ENCODE peak calls at places on chromosome 13, in seven cellular contexts. Y is neuronal stem cell, U is mesendoderm, O is H9, G is IMR-90, X is H1, B is trophoblast cell. A is an unnamed sample.

GRCh38 chr13:65660696-65661095 is 1569.4 kb downstream of the PCDH9 start:
- DNase-seq in Y (no peak), U (no peak), O (no peak), G (peak; percentile 22), X (no peak), B (no peak), A (no peak)

GRCh38 chr13:68715651-68716050 is 1392.0 kb upstream of the ATXN8OS start:
- DNase-seq in Y (no peak), U (no peak), O (no peak), G (no peak), X (no peak), B (no peak), A (no peak)

GRCh38 chr13:103436057-103436654 is 369.9 kb upstream of the SLC10A2 start:
- DNase-seq in Y (no peak), U (peak; percentile 40), O (peak; percentile 43), G (no peak), X (peak; percentile 62), B (no peak), A (no peak)

GRCh38 chr13:66794340-66795031 is 435.6 kb downstream of the PCDH9 start:
- DNase-seq in Y (no peak), U (no peak), O (no peak), G (no peak), X (no peak), B (no peak), A (no peak)

GRCh38 chr13:43848250-43848649 is 31.3 kb downstream of the CCDC122 start:
- DNase-seq in Y (no peak), U (no peak), O (no peak), G (peak; percentile 71), X (no peak), B (peak; percentile 62), A (peak; percentile 71)

GRCh38 chr13:54124700-54125099 is 1096.1 kb downstream of the OLFM4 start:
- DNase-seq in Y (no peak), U (no peak), O (no peak), G (no peak), X (no peak), B (peak; percentile 42), A (peak; percentile 20)

GRCh38 chr13:85141425-85141824 is 657.8 kb downstream of the SLITRK6 start:
- DNase-seq in Y (no peak), U (no peak), O (no peak), G (no peak), X (no peak), B (no peak), A (no peak)

GRCh38 chr13:56561327-56561726 is 579.4 kb upstream of the PRR20A start:
- DNase-seq in Y (no peak), U (peak; percentile 30), O (no peak), G (no peak), X (no peak), B (peak; percentile 37), A (no peak)

GRCh38 chr13:98507060-98507797 is 69.7 kb downstream of the STK24 start:
- DNase-seq in Y (no peak), U (peak; percentile 97), O (no peak), G (no peak), X (no peak), B (peak; percentile 92), A (peak; percentile 55)

GRCh38 chr13:54614729-54615128 is 1586.1 kb downstream of the OLFM4 start:
- DNase-seq in Y (no peak), U (no peak), O (no peak), G (no peak), X (no peak), B (peak; percentile 3), A (no peak)

GRCh38 chr13:43879323-43880181 is at the start of the genes CCDC122 and LACC1:
- DNase-seq in Y (peak; percentile 62), U (peak; percentile 89), O (peak; percentile 78), G (peak; percentile 84), X (peak; percentile 87), B (peak; percentile 95), A (peak; percentile 92)

GRCh38 chr13:99382428-99383133 is 75.4 kb upstream of the GPR183 start:
- DNase-seq in Y (no peak), U (no peak), O (peak; percentile 22), G (no peak), X (peak; percentile 37), B (no peak), A (no peak)

GRCh38 chr13:41311607-41312500 is 787 bp downstream of the NAA16 start:
- DNase-seq in Y (peak; percentile 17), U (peak; percentile 29), O (no peak), G (peak; percentile 43), X (no peak), B (peak; percentile 48), A (peak; percentile 59)

GRCh38 chr13:73215807-73216206 is 157.0 kb downstream of the KLF5 start:
- DNase-seq in Y (no peak), U (peak; percentile 17), O (no peak), G (peak; percentile 26), X (no peak), B (peak; percentile 95), A (peak; percentile 12)

GRCh38 chr13:84443463-84443862 is 561.2 kb upstream of the SLITRK1 start:
- DNase-seq in Y (no peak), U (no peak), O (no peak), G (no peak), X (no peak), B (no peak), A (no peak)

GRCh38 chr13:100439247-100439955 is 149.2 kb downstream of the GGACT start:
- DNase-seq in Y (peak; percentile 54), U (peak; percentile 27), O (peak; percentile 59), G (no peak), X (no peak), B (no peak), A (no peak)

GRCh38 chr13:28415994-28416411 is 78.9 kb downstream of the FLT1 start:
- DNase-seq in Y (no peak), U (no peak), O (no peak), G (no peak), X (no peak), B (peak; percentile 87), A (no peak)

DNA sequence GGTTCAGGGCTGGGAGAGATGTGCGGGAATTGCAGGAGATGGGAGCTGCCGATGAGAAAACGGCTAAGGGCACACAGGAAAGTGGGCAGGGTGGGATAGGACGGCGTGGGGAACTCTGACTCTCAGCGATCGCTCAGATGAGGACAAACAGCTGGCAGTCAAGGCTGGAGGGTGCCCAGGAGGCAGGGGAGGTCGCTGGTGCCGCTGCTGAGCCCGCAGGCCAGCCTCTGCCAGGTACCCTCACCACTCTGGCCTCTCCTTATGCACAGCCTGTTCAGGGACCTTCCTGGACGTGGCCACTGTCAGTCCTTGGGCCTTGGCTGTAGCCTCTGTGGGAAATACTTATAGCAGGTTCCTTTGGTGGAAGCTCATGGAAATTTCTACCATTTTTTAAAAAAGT is 308.6 kb downstream of the TEX29 start:
- DNase-seq in Y (no peak), U (no peak), O (peak; percentile 12), G (no peak), X (peak; percentile 27), B (no peak), A (no peak)
- H3K23ac ChIP-seq in Y (no peak overlapping the region), U (no peak overlapping the region), O (no peak overlapping the region), G (no peak overlapping the region), X (no peak overlapping the region), B (no peak overlapping the region), A (no peak overlapping the region)

GRCh38 chr13:112891477-112892401 is 77.3 kb upstream of the MCF2L start:
- DNase-seq in Y (peak; percentile 76), U (no peak), O (peak; percentile 63), G (no peak), X (peak; percentile 77), B (no peak), A (no peak)

GRCh38 chr13:112887557-112887991 is 81.4 kb upstream of the MCF2L start:
- DNase-seq in Y (no peak), U (no peak), O (no peak), G (no peak), X (no peak), B (no peak), A (no peak)

GRCh38 chr13:112890316-112891131 is 78.5 kb upstream of the MCF2L start:
- DNase-seq in Y (no peak), U (no peak), O (no peak), G (no peak), X (no peak), B (no peak), A (no peak)

GRCh38 chr13:112888238-112889111 is 80.5 kb upstream of the MCF2L start:
- DNase-seq in Y (no peak), U (no peak), O (no peak), G (no peak), X (no peak), B (no peak), A (no peak)

GRCh38 chr13:112889351-112890290 is 79.4 kb upstream of the MCF2L start:
- DNase-seq in Y (no peak), U (no peak), O (no peak), G (no peak), X (no peak), B (no peak), A (no peak)
- H3K27me3 ChIP-seq in Y (peaks cover 7% of the 10 kb centered on the region), U (no peaks in the 10 kb centered on the region), O (no peaks in the 10 kb centered on the region), G (peaks cover 47% of the 10 kb centered on the region), X (peaks cover 14% of the 10 kb centered on the region), B (no peaks in the 10 kb centered on the region), A (peaks cover 62% of the 10 kb centered on the region)

GRCh38 chr13:60020288-60020687 is 143.4 kb downstream of the DIAPH3 start:
- DNase-seq in Y (no peak), U (no peak), O (no peak), G (no peak), X (no peak), B (no peak), A (no peak)

GRCh38 chr13:60016229-60016628 is 147.5 kb downstream of the DIAPH3 start:
- DNase-seq in Y (no peak), U (no peak), O (no peak), G (no peak), X (no peak), B (no peak), A (no peak)

GRCh38 chr13:60019119-60019993 is 144.4 kb downstream of the DIAPH3 start:
- DNase-seq in Y (no peak), U (no peak), O (no peak), G (peak; percentile 40), X (no peak), B (no peak), A (peak; percentile 37)

GRCh38 chr13:60013166-60013565 is 150.6 kb downstream of the DIAPH3 start:
- DNase-seq in Y (no peak), U (no peak), O (no peak), G (no peak), X (no peak), B (no peak), A (no peak)

GRCh38 chr13:60018536-60018935 is 145.2 kb downstream of the DIAPH3 start:
- DNase-seq in Y (no peak), U (no peak), O (no peak), G (no peak), X (no peak), B (no peak), A (no peak)
- H3K23ac ChIP-seq in Y (no peak overlapping the region), U (no peak overlapping the region), O (no peak overlapping the region), G (no peak overlapping the region), X (no peak overlapping the region), B (no peak overlapping the region), A (no peak overlapping the region)

GRCh38 chr13:110812869-110813645 is 99.6 kb downstream of the ING1 start:
- DNase-seq in Y (no peak), U (no peak), O (no peak), G (no peak), X (peak; percentile 41), B (no peak), A (no peak)
- H3K27me3 ChIP-seq in Y (peaks cover 20% of the 10 kb centered on the region), U (no peaks in the 10 kb centered on the region), O (no peaks in the 10 kb centered on the region), G (peaks cover 24% of the 10 kb centered on the region), X (peaks cover 19% of the 10 kb centered on the region), B (no peaks in the 10 kb centered on the region), A (peaks cover 22% of the 10 kb centered on the region)

GRCh38 chr13:111291908-111292307 is 28.5 kb upstream of the TEX29 start:
- DNase-seq in Y (no peak), U (no peak), O (no peak), G (no peak), X (no peak), B (no peak), A (no peak)
- H3K23ac ChIP-seq in Y (no peak overlapping the region), U (no peak overlapping the region), O (no peak overlapping the region), G (no peak overlapping the region), X (no peak overlapping the region), B (no peak overlapping the region), A (no peak overlapping the region)